ENCODE peak calls at places on chromosomes 2 and 18, in seven cellular contexts. L is K562, T is HCT116, N is SK-N-SH, B is HepG2, X is GM12878, I is H1. P is an unnamed sample.

GRCh38 chr2:62506421-62506750 is 391 bp upstream of the TMEM17 start:
- DNase-seq in L (no peak), T (no peak), N (no peak), B (no peak), X (peak), I (no peak), P (no peak)

GRCh38 chr2:227884511-227884947 is 13.1 kb downstream of the DAW1 start:
- DNase-seq in L (peak), T (peak), N (peak), B (peak), X (no peak), I (peak), P (peak)

GRCh38 chr2:230944123-230944653 is 19.1 kb upstream of the GPR55 start:
- DNase-seq in L (no peak), T (no peak), N (no peak), B (no peak), X (peak), I (no peak), P (no peak)

GRCh38 chr2:168708099-168708498 is 94.3 kb upstream of the NOSTRIN start:
- DNase-seq in L (no peak), T (no peak), N (no peak), B (no peak), X (no peak), I (no peak), P (no peak)

GRCh38 chr18:3248062-3248669 is 565 bp downstream of the MYL12A start:
- DNase-seq in L (no peak), T (no peak), N (no peak), B (no peak), X (no peak), I (no peak), P (no peak)

GRCh38 chr2:38076710-38077430 is 919 bp upstream of the CYP1B1 start:
- DNase-seq in L (peak), T (peak), N (peak), B (no peak), X (no peak), I (no peak), P (no peak)

GRCh38 chr2:53787255-53787910 is 539 bp downstream of the ERLEC1 start:
- DNase-seq in L (no peak), T (no peak), N (peak), B (peak), X (no peak), I (no peak), P (no peak)

GRCh38 chr2:95346236-95346737 is 49.1 kb downstream of the KCNIP3 start:
- DNase-seq in L (peak), T (no peak), N (peak), B (no peak), X (no peak), I (no peak), P (peak)

GRCh38 chr2:161206491-161207032 is 46.3 kb downstream of the TANK start:
- DNase-seq in L (no peak), T (no peak), N (no peak), B (no peak), X (no peak), I (no peak), P (no peak)

GRCh38 chr2:25000503-25001328 is 29.0 kb upstream of the DNAJC27 start:
- DNase-seq in L (no peak), T (no peak), N (peak), B (no peak), X (no peak), I (no peak), P (no peak)

DNA sequence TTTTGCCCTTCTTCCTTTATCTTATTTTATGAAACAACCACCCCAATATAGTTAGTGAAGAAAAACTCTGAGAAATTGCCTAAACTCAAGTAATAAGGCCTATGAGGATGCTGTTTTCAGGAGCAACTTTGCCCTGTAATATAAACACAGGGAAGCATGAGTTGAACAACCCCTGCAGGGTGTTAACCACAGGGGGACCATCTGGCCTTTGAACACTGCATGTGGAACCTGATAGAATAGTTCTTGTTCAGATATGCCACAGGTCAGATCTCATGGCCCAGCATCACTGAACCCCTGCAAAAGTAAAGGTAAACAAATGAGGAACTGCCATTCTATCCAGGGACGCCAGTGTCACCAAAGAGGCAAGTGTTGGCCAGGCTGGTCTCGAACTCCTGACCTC is 82.6 kb downstream of the MAPK4 start:
- DNase-seq in L (no peak), T (no peak), N (no peak), B (no peak), X (no peak), I (no peak), P (no peak)
- TF ChIP-seq JUND in L (no peak), T (no peak), N (no peak), B (no peak), X (no peak), I (no peak), P (no peak)

GRCh38 chr2:71748227-71748626 is 294.9 kb downstream of the DYSF start:
- DNase-seq in L (peak), T (no peak), N (no peak), B (no peak), X (no peak), I (no peak), P (no peak)
- TF ChIP-seq JUND in L (peak), T (no peak), N (no peak), B (no peak), X (no peak), I (no peak), P (no peak)

GRCh38 chr2:218721934-218722333 is 11.3 kb downstream of the TTLL4 start:
- DNase-seq in L (peak), T (no peak), N (no peak), B (no peak), X (no peak), I (no peak), P (no peak)
- TF ChIP-seq JUND in L (no peak), T (no peak), N (no peak), B (no peak), X (no peak), I (no peak), P (no peak)

GRCh38 chr2:104378853-104379374 is 475.0 kb upstream of the POU3F3 start:
- DNase-seq in L (peak), T (no peak), N (peak), B (peak), X (no peak), I (no peak), P (peak)
- TF ChIP-seq JUND in L (no peak), T (no peak), N (no peak), B (no peak), X (no peak), I (no peak), P (no peak)

GRCh38 chr2:237723613-237724012 is 75.0 kb upstream of the RBM44 start:
- DNase-seq in L (peak), T (no peak), N (peak), B (peak), X (no peak), I (no peak), P (no peak)
- TF ChIP-seq JUND in L (no peak), T (no peak), N (no peak), B (no peak), X (no peak), I (no peak), P (no peak)

GRCh38 chr2:210252699-210253606 is 27.7 kb upstream of the ACADL start:
- DNase-seq in L (no peak), T (no peak), N (no peak), B (no peak), X (no peak), I (no peak), P (no peak)

DNA sequence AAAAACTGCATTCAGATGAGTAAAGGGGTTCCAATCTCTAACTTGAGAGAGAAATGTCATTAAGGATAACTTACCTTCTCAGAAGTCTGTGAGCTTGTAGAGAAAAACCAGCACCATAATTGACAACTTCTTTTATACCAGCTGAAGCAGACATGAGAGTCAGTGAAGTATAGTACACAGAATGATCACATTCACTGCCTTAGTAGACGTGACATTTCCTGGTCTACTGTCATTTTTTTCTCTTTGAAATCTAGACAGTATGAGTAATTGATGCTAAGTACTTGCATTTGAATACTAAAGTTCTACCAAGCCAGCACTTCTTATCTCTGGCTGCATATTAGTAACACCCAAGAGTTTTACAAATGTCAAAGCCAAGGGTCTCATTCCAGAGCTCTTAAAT is 25.3 kb upstream of the ACADL start:
- DNase-seq in L (no peak), T (no peak), N (no peak), B (no peak), X (no peak), I (no peak), P (no peak)
- TF ChIP-seq JUND in L (no peak), T (no peak), N (no peak), B (no peak), X (no peak), I (no peak), P (no peak)

GRCh38 chr2:120350801-120351324 is 4.9 kb downstream of the INHBB start:
- DNase-seq in L (peak), T (no peak), N (no peak), B (no peak), X (no peak), I (no peak), P (no peak)
- TF ChIP-seq JUND in L (no peak), T (no peak), N (no peak), B (no peak), X (no peak), I (no peak), P (no peak)

P was measured in T47D.